ENCODE peak calls at places on chromosomes 1 and 21, in five cellular contexts. One of them, this sample, is unnamed.

GRCh38 chr1:95206514-95206913 is 27.5 kb upstream of the RWDD3 start:
- DNase-seq in head of caudate nucleus: no peak
- DNase-seq in left ventricle myocardium inferior: no peak
- DNase-seq in DMS153: no peak
- DNase-seq in fibroblast of the conjunctiva: no peak
- DNase-seq in this sample: no peak

GRCh38 chr1:203168991-203169390 is 6.6 kb downstream of the MYBPH start:
- DNase-seq in fibroblast of the conjunctiva: no peak
- DNase-seq in DMS153: no peak
- DNase-seq in left ventricle myocardium inferior: no peak
- DNase-seq in head of caudate nucleus: no peak
- DNase-seq in this sample: no peak

GRCh38 chr1:100249537-100250257 is at the start of gene DBT:
- DNase-seq in fibroblast of the conjunctiva: peak
- DNase-seq in DMS153: peak
- DNase-seq in head of caudate nucleus: peak
- DNase-seq in left ventricle myocardium inferior: peak
- DNase-seq in this sample: peak

GRCh38 chr1:205998457-205999241 is 4.5 kb downstream of the RAB7B start:
- DNase-seq in DMS153: no peak
- DNase-seq in left ventricle myocardium inferior: peak
- DNase-seq in fibroblast of the conjunctiva: no peak
- DNase-seq in head of caudate nucleus: peak
- DNase-seq in this sample: no peak

GRCh38 chr21:37253991-37254390 is 13.1 kb downstream of the VPS26C start:
- DNase-seq in head of caudate nucleus: no peak
- DNase-seq in DMS153: no peak
- DNase-seq in left ventricle myocardium inferior: no peak
- DNase-seq in fibroblast of the conjunctiva: no peak
- DNase-seq in this sample: no peak

GRCh38 chr1:224623310-224623714 is 7.2 kb downstream of the CNIH3 start:
- DNase-seq in left ventricle myocardium inferior: no peak
- DNase-seq in fibroblast of the conjunctiva: no peak
- DNase-seq in head of caudate nucleus: no peak
- DNase-seq in DMS153: no peak
- DNase-seq in this sample: no peak

GRCh38 chr1:93442276-93442675 is 5.6 kb upstream of the FNBP1L start:
- DNase-seq in DMS153: no peak
- DNase-seq in head of caudate nucleus: no peak
- DNase-seq in left ventricle myocardium inferior: no peak
- DNase-seq in fibroblast of the conjunctiva: no peak
- DNase-seq in this sample: no peak

GRCh38 chr1:222750651-222751050 is 13.6 kb downstream of the FAM177B start:
- DNase-seq in fibroblast of the conjunctiva: no peak
- DNase-seq in left ventricle myocardium inferior: no peak
- DNase-seq in head of caudate nucleus: no peak
- DNase-seq in DMS153: no peak
- DNase-seq in this sample: no peak

GRCh38 chr1:92277105-92277504 is 21.7 kb downstream of the GLMN start:
- DNase-seq in DMS153: no peak
- DNase-seq in left ventricle myocardium inferior: no peak
- DNase-seq in fibroblast of the conjunctiva: no peak
- DNase-seq in head of caudate nucleus: no peak
- DNase-seq in this sample: no peak

GRCh38 chr1:24884751-24885150 is 45.3 kb downstream of the RUNX3 start:
- DNase-seq in DMS153: no peak
- DNase-seq in left ventricle myocardium inferior: no peak
- DNase-seq in fibroblast of the conjunctiva: no peak
- DNase-seq in head of caudate nucleus: no peak
- DNase-seq in this sample: no peak

GRCh38 chr1:159922499-159923202 is 2.7 kb downstream of the TAGLN2 start:
- DNase-seq in DMS153: no peak
- DNase-seq in head of caudate nucleus: no peak
- DNase-seq in left ventricle myocardium inferior: peak
- DNase-seq in fibroblast of the conjunctiva: peak
- DNase-seq in this sample: no peak

GRCh38 chr21:35190201-35190701 is 141.1 kb upstream of the RUNX1 start:
- DNase-seq in fibroblast of the conjunctiva: no peak
- DNase-seq in head of caudate nucleus: no peak
- DNase-seq in left ventricle myocardium inferior: no peak
- DNase-seq in DMS153: no peak
- DNase-seq in this sample: no peak

GRCh38 chr21:36104306-36105300 is 30.3 kb upstream of the CBR3 start:
- DNase-seq in head of caudate nucleus: peak
- DNase-seq in left ventricle myocardium inferior: peak
- DNase-seq in fibroblast of the conjunctiva: no peak
- DNase-seq in DMS153: no peak
- DNase-seq in this sample: peak

GRCh38 chr1:224958490-224958889 is 29.0 kb downstream of the DNAH14 start:
- DNase-seq in DMS153: no peak
- DNase-seq in fibroblast of the conjunctiva: no peak
- DNase-seq in left ventricle myocardium inferior: no peak
- DNase-seq in head of caudate nucleus: no peak
- DNase-seq in this sample: no peak

GRCh38 chr1:38075191-38075590 is 28.6 kb upstream of the POU3F1 start:
- DNase-seq in left ventricle myocardium inferior: no peak
- DNase-seq in head of caudate nucleus: no peak
- DNase-seq in fibroblast of the conjunctiva: no peak
- DNase-seq in DMS153: no peak
- DNase-seq in this sample: no peak

GRCh38 chr1:110548381-110548780 is 29.4 kb upstream of the KCNA10 start:
- DNase-seq in fibroblast of the conjunctiva: no peak
- DNase-seq in left ventricle myocardium inferior: no peak
- DNase-seq in head of caudate nucleus: no peak
- DNase-seq in DMS153: peak
- DNase-seq in this sample: no peak

GRCh38 chr1:3186526-3186921 is 117.5 kb downstream of the PRDM16 start:
- DNase-seq in left ventricle myocardium inferior: peak
- DNase-seq in head of caudate nucleus: no peak
- DNase-seq in fibroblast of the conjunctiva: peak
- DNase-seq in DMS153: peak
- DNase-seq in this sample: no peak

GRCh38 chr1:1899266-1899966 is 8.5 kb upstream of the GNB1 start:
- DNase-seq in head of caudate nucleus: no peak
- DNase-seq in left ventricle myocardium inferior: no peak
- DNase-seq in DMS153: no peak
- DNase-seq in fibroblast of the conjunctiva: no peak
- DNase-seq in this sample: no peak

GRCh38 chr1:95850798-95851197 is 616.8 kb downstream of the RWDD3 start:
- DNase-seq in head of caudate nucleus: no peak
- DNase-seq in DMS153: no peak
- DNase-seq in left ventricle myocardium inferior: no peak
- DNase-seq in fibroblast of the conjunctiva: no peak
- DNase-seq in this sample: no peak

GRCh38 chr1:8562881-8563865 is 245.3 kb downstream of the SLC45A1 start:
- DNase-seq in DMS153: no peak
- DNase-seq in head of caudate nucleus: no peak
- DNase-seq in fibroblast of the conjunctiva: no peak
- DNase-seq in left ventricle myocardium inferior: no peak
- DNase-seq in this sample: no peak

GRCh38 chr1:37317870-37318431 is 156.4 kb upstream of the ZC3H12A start:
- DNase-seq in DMS153: peak
- DNase-seq in left ventricle myocardium inferior: no peak
- DNase-seq in fibroblast of the conjunctiva: no peak
- DNase-seq in head of caudate nucleus: no peak
- DNase-seq in this sample: no peak

GRCh38 chr1:42177551-42177981 is 13.0 kb upstream of the GUCA2A start:
- DNase-seq in head of caudate nucleus: peak
- DNase-seq in DMS153: peak
- DNase-seq in fibroblast of the conjunctiva: peak
- DNase-seq in left ventricle myocardium inferior: no peak
- DNase-seq in this sample: no peak

GRCh38 chr1:24705260-24706073 is 39.8 kb upstream of the CLIC4 start:
- DNase-seq in left ventricle myocardium inferior: peak
- DNase-seq in fibroblast of the conjunctiva: peak
- DNase-seq in head of caudate nucleus: peak
- DNase-seq in DMS153: peak
- DNase-seq in this sample: peak

GRCh38 chr1:35111106-35111505 is 31.9 kb downstream of the ZMYM1 start:
- DNase-seq in left ventricle myocardium inferior: no peak
- DNase-seq in fibroblast of the conjunctiva: peak
- DNase-seq in DMS153: no peak
- DNase-seq in head of caudate nucleus: no peak
- DNase-seq in this sample: no peak

GRCh38 chr1:36446261-36446660 is 4.0 kb downstream of the OSCP1 start:
- DNase-seq in left ventricle myocardium inferior: no peak
- DNase-seq in fibroblast of the conjunctiva: no peak
- DNase-seq in DMS153: no peak
- DNase-seq in head of caudate nucleus: no peak
- DNase-seq in this sample: peak

GRCh38 chr21:30446969-30447368 is 6.9 kb downstream of the KRTAP15-1 start:
- DNase-seq in DMS153: no peak
- DNase-seq in left ventricle myocardium inferior: no peak
- DNase-seq in fibroblast of the conjunctiva: no peak
- DNase-seq in head of caudate nucleus: no peak
- DNase-seq in this sample: no peak

GRCh38 chr1:208030320-208031091 is 119.6 kb upstream of the CD34 start:
- DNase-seq in DMS153: no peak
- DNase-seq in head of caudate nucleus: no peak
- DNase-seq in fibroblast of the conjunctiva: peak
- DNase-seq in left ventricle myocardium inferior: peak
- DNase-seq in this sample: no peak

This sample was measured in NT2/D1.